ENCODE peak calls at places on chromosomes 5 and 9, in eight cellular contexts. One of them, this sample, is unnamed.

GRCh38 chr9:38181216-38181615 is 112.2 kb upstream of the SHB start:
- DNase-seq in GM23248: peak
- DNase-seq in right atrium auricular region: no peak
- DNase-seq in breast epithelium: no peak
- DNase-seq in IMR-90: no peak
- DNase-seq in aorta: no peak
- DNase-seq in left ventricle myocardium inferior: no peak
- DNase-seq in tibial artery: no peak
- DNase-seq in this sample: no peak

GRCh38 chr9:92535940-92536850 is at the start of gene ECM2:
- DNase-seq in GM23248: peak
- DNase-seq in right atrium auricular region: no peak
- DNase-seq in breast epithelium: no peak
- DNase-seq in IMR-90: peak
- DNase-seq in aorta: no peak
- DNase-seq in left ventricle myocardium inferior: no peak
- DNase-seq in tibial artery: no peak
- DNase-seq in this sample: no peak

GRCh38 chr5:136098171-136098570 is 34.5 kb upstream of the SMAD5 start:
- DNase-seq in GM23248: no peak
- DNase-seq in right atrium auricular region: no peak
- DNase-seq in breast epithelium: no peak
- DNase-seq in IMR-90: no peak
- DNase-seq in aorta: no peak
- DNase-seq in left ventricle myocardium inferior: no peak
- DNase-seq in tibial artery: no peak
- DNase-seq in this sample: no peak

GRCh38 chr5:143703659-143704058 is 108.3 kb upstream of the HMHB1 start:
- DNase-seq in GM23248: no peak
- DNase-seq in right atrium auricular region: no peak
- DNase-seq in breast epithelium: no peak
- DNase-seq in IMR-90: no peak
- DNase-seq in aorta: no peak
- DNase-seq in left ventricle myocardium inferior: no peak
- DNase-seq in tibial artery: no peak
- DNase-seq in this sample: no peak

GRCh38 chr5:51398875-51399635 is 15.8 kb downstream of the ISL1 start:
- DNase-seq in GM23248: no peak
- DNase-seq in right atrium auricular region: no peak
- DNase-seq in breast epithelium: no peak
- DNase-seq in IMR-90: no peak
- DNase-seq in aorta: no peak
- DNase-seq in left ventricle myocardium inferior: no peak
- DNase-seq in tibial artery: no peak
- DNase-seq in this sample: no peak

GRCh38 chr5:94234987-94235386 is 383.4 kb downstream of the KIAA0825 start:
- DNase-seq in GM23248: no peak
- DNase-seq in right atrium auricular region: no peak
- DNase-seq in breast epithelium: no peak
- DNase-seq in IMR-90: no peak
- DNase-seq in aorta: no peak
- DNase-seq in left ventricle myocardium inferior: no peak
- DNase-seq in tibial artery: no peak
- DNase-seq in this sample: no peak

GRCh38 chr5:14032944-14033343 is 88.5 kb upstream of the DNAH5 start:
- DNase-seq in GM23248: peak
- DNase-seq in right atrium auricular region: no peak
- DNase-seq in breast epithelium: no peak
- DNase-seq in IMR-90: peak
- DNase-seq in aorta: no peak
- DNase-seq in left ventricle myocardium inferior: no peak
- DNase-seq in tibial artery: no peak
- DNase-seq in this sample: no peak

GRCh38 chr5:72252574-72253155 is 67.4 kb downstream of the MRPS27 start:
- DNase-seq in GM23248: peak
- DNase-seq in right atrium auricular region: no peak
- DNase-seq in breast epithelium: peak
- DNase-seq in IMR-90: no peak
- DNase-seq in aorta: no peak
- DNase-seq in left ventricle myocardium inferior: no peak
- DNase-seq in tibial artery: no peak
- DNase-seq in this sample: no peak

GRCh38 chr9:125493384-125493783 is 213.6 kb downstream of the MAPKAP1 start:
- DNase-seq in GM23248: no peak
- DNase-seq in right atrium auricular region: no peak
- DNase-seq in breast epithelium: no peak
- DNase-seq in IMR-90: no peak
- DNase-seq in aorta: no peak
- DNase-seq in left ventricle myocardium inferior: no peak
- DNase-seq in tibial artery: no peak
- DNase-seq in this sample: no peak

GRCh38 chr5:15069407-15069905 is 197.9 kb upstream of the ANKH start:
- DNase-seq in GM23248: no peak
- DNase-seq in right atrium auricular region: no peak
- DNase-seq in breast epithelium: no peak
- DNase-seq in IMR-90: no peak
- DNase-seq in aorta: no peak
- DNase-seq in left ventricle myocardium inferior: no peak
- DNase-seq in tibial artery: no peak
- DNase-seq in this sample: no peak

GRCh38 chr5:30849801-30850370 is 343.6 kb upstream of the CDH6 start:
- DNase-seq in GM23248: peak
- DNase-seq in right atrium auricular region: no peak
- DNase-seq in breast epithelium: no peak
- DNase-seq in IMR-90: peak
- DNase-seq in aorta: no peak
- DNase-seq in left ventricle myocardium inferior: no peak
- DNase-seq in tibial artery: no peak
- DNase-seq in this sample: no peak

GRCh38 chr5:141223112-141223783 is at the start of gene PCDHB14:
- DNase-seq in GM23248: peak
- DNase-seq in right atrium auricular region: no peak
- DNase-seq in breast epithelium: no peak
- DNase-seq in IMR-90: peak
- DNase-seq in aorta: no peak
- DNase-seq in left ventricle myocardium inferior: no peak
- DNase-seq in tibial artery: no peak
- DNase-seq in this sample: no peak
- H3K4me3 ChIP-seq in GM23248: peak
- H3K4me3 ChIP-seq in right atrium auricular region: no peak
- H3K4me3 ChIP-seq in breast epithelium: peak
- H3K4me3 ChIP-seq in IMR-90: peak
- H3K4me3 ChIP-seq in aorta: peak
- H3K4me3 ChIP-seq in left ventricle myocardium inferior: peak
- H3K4me3 ChIP-seq in tibial artery: peak
- H3K4me3 ChIP-seq in this sample: no peak

DNA sequence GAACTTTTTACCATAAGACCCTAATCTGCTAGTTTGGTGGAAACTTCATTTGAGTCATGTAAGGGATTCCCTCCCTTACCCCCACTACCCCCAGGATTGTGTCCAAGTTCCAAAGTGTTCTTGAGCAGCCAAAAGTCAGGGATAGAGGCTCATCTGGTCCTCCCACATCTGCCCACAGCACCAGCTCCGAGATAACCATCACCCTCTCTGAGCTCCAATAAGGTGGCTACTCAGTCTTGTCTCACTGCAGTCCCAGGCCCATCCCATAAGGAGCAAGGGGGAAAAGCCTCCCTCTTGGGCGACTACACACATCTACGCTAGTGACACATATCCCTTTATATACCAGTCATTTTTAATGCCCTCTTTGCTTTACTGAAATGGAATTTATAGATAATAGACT is 12.0 kb upstream of the ENC1 start:
- DNase-seq in GM23248: no peak
- DNase-seq in right atrium auricular region: no peak
- DNase-seq in breast epithelium: no peak
- DNase-seq in IMR-90: no peak
- DNase-seq in aorta: no peak
- DNase-seq in left ventricle myocardium inferior: no peak
- DNase-seq in tibial artery: no peak
- DNase-seq in this sample: no peak
- H3K27ac ChIP-seq in GM23248: no peak
- H3K27ac ChIP-seq in right atrium auricular region: no peak
- H3K27ac ChIP-seq in breast epithelium: no peak
- H3K27ac ChIP-seq in IMR-90: no peak
- H3K27ac ChIP-seq in aorta: no peak
- H3K27ac ChIP-seq in left ventricle myocardium inferior: no peak
- H3K27ac ChIP-seq in tibial artery: no peak
- H3K27ac ChIP-seq in this sample: no peak

GRCh38 chr9:123327697-123328100 is 28.3 kb upstream of the CRB2 start:
- DNase-seq in GM23248: no peak
- DNase-seq in right atrium auricular region: no peak
- DNase-seq in breast epithelium: peak
- DNase-seq in IMR-90: no peak
- DNase-seq in aorta: no peak
- DNase-seq in left ventricle myocardium inferior: no peak
- DNase-seq in tibial artery: no peak
- DNase-seq in this sample: peak

GRCh38 chr9:123324767-123325183 is 31.2 kb upstream of the CRB2 start:
- DNase-seq in GM23248: no peak
- DNase-seq in right atrium auricular region: no peak
- DNase-seq in breast epithelium: no peak
- DNase-seq in IMR-90: no peak
- DNase-seq in aorta: no peak
- DNase-seq in left ventricle myocardium inferior: no peak
- DNase-seq in tibial artery: no peak
- DNase-seq in this sample: no peak

GRCh38 chr9:123323482-123324013 is 32.4 kb upstream of the CRB2 start:
- DNase-seq in GM23248: no peak
- DNase-seq in right atrium auricular region: no peak
- DNase-seq in breast epithelium: no peak
- DNase-seq in IMR-90: no peak
- DNase-seq in aorta: no peak
- DNase-seq in left ventricle myocardium inferior: no peak
- DNase-seq in tibial artery: no peak
- DNase-seq in this sample: no peak

GRCh38 chr9:123326662-123327093 is 29.3 kb upstream of the CRB2 start:
- DNase-seq in GM23248: no peak
- DNase-seq in right atrium auricular region: no peak
- DNase-seq in breast epithelium: no peak
- DNase-seq in IMR-90: no peak
- DNase-seq in aorta: no peak
- DNase-seq in left ventricle myocardium inferior: no peak
- DNase-seq in tibial artery: no peak
- DNase-seq in this sample: no peak

DNA sequence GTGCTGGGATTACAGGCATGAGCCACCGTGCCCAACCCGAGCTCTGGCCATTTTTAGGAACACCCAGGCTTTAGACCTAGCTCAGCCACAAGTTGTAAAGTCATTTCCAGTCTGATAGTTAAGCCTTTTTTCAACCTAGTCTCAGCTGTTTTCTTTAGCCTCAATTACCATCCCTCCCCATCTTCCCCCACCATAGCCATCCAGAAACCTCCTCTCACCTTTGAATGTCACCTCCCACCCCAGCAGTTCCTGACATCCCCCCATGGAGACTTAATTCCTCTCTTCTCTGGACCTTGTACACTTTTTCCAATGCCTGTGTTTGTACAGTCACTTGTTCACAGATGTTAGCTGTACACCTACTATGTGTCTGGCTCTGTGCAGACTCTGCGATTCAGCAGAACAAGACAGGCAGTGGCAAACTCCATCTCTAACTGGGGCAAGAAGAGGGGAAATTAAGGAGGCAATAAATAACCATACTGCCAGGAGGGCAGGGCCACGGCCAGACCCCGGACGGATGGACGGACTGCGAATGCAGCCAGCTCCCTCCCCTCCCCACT is 29.9 kb upstream of the CRB2 start:
- DNase-seq in GM23248: no peak
- DNase-seq in right atrium auricular region: no peak
- DNase-seq in breast epithelium: no peak
- DNase-seq in IMR-90: no peak
- DNase-seq in aorta: no peak
- DNase-seq in left ventricle myocardium inferior: no peak
- DNase-seq in tibial artery: no peak
- DNase-seq in this sample: no peak
- H3K4me3 ChIP-seq in GM23248: no peak
- H3K4me3 ChIP-seq in right atrium auricular region: peak
- H3K4me3 ChIP-seq in breast epithelium: peak
- H3K4me3 ChIP-seq in IMR-90: no peak
- H3K4me3 ChIP-seq in aorta: no peak
- H3K4me3 ChIP-seq in left ventricle myocardium inferior: no peak
- H3K4me3 ChIP-seq in tibial artery: no peak
- H3K4me3 ChIP-seq in this sample: no peak

GRCh38 chr9:2615532-2615931 is 6.1 kb upstream of the VLDLR start:
- DNase-seq in GM23248: no peak
- DNase-seq in right atrium auricular region: no peak
- DNase-seq in breast epithelium: no peak
- DNase-seq in IMR-90: no peak
- DNase-seq in aorta: no peak
- DNase-seq in left ventricle myocardium inferior: no peak
- DNase-seq in tibial artery: no peak
- DNase-seq in this sample: no peak
- H3K27ac ChIP-seq in GM23248: no peak
- H3K27ac ChIP-seq in right atrium auricular region: no peak
- H3K27ac ChIP-seq in breast epithelium: no peak
- H3K27ac ChIP-seq in IMR-90: no peak
- H3K27ac ChIP-seq in aorta: no peak
- H3K27ac ChIP-seq in left ventricle myocardium inferior: no peak
- H3K27ac ChIP-seq in tibial artery: no peak
- H3K27ac ChIP-seq in this sample: no peak

GRCh38 chr9:25677301-25678146 is 720 bp downstream of the TUSC1 start:
- DNase-seq in GM23248: peak
- DNase-seq in right atrium auricular region: peak
- DNase-seq in breast epithelium: peak
- DNase-seq in IMR-90: peak
- DNase-seq in aorta: peak
- DNase-seq in left ventricle myocardium inferior: peak
- DNase-seq in tibial artery: peak
- DNase-seq in this sample: peak
- H3K4me3 ChIP-seq in GM23248: peak
- H3K4me3 ChIP-seq in right atrium auricular region: peak
- H3K4me3 ChIP-seq in breast epithelium: peak
- H3K4me3 ChIP-seq in IMR-90: peak
- H3K4me3 ChIP-seq in aorta: peak
- H3K4me3 ChIP-seq in left ventricle myocardium inferior: peak
- H3K4me3 ChIP-seq in tibial artery: peak
- H3K4me3 ChIP-seq in this sample: peak

GRCh38 chr9:25891534-25891933 is 213.3 kb upstream of the TUSC1 start:
- DNase-seq in GM23248: no peak
- DNase-seq in right atrium auricular region: no peak
- DNase-seq in breast epithelium: no peak
- DNase-seq in IMR-90: no peak
- DNase-seq in aorta: no peak
- DNase-seq in left ventricle myocardium inferior: no peak
- DNase-seq in tibial artery: no peak
- DNase-seq in this sample: no peak
- H3K27ac ChIP-seq in GM23248: no peak
- H3K27ac ChIP-seq in right atrium auricular region: no peak
- H3K27ac ChIP-seq in breast epithelium: no peak
- H3K27ac ChIP-seq in IMR-90: no peak
- H3K27ac ChIP-seq in aorta: no peak
- H3K27ac ChIP-seq in left ventricle myocardium inferior: no peak
- H3K27ac ChIP-seq in tibial artery: no peak
- H3K27ac ChIP-seq in this sample: no peak

GRCh38 chr5:83564069-83564749 is 92.7 kb downstream of the VCAN start:
- DNase-seq in GM23248: peak
- DNase-seq in right atrium auricular region: no peak
- DNase-seq in breast epithelium: no peak
- DNase-seq in IMR-90: peak
- DNase-seq in aorta: no peak
- DNase-seq in left ventricle myocardium inferior: no peak
- DNase-seq in tibial artery: no peak
- DNase-seq in this sample: no peak
- H3K4me3 ChIP-seq in GM23248: no peak
- H3K4me3 ChIP-seq in right atrium auricular region: no peak
- H3K4me3 ChIP-seq in breast epithelium: no peak
- H3K4me3 ChIP-seq in IMR-90: no peak
- H3K4me3 ChIP-seq in aorta: no peak
- H3K4me3 ChIP-seq in left ventricle myocardium inferior: no peak
- H3K4me3 ChIP-seq in tibial artery: no peak
- H3K4me3 ChIP-seq in this sample: no peak

This sample was measured in upper lobe of right lung.